ENCODE peak calls at places on chromosomes 11 and 22, in six cellular contexts. D, N, I, X, T and U are unnamed samples.

GRCh38 chr11:33182246-33182878 is 21.1 kb upstream of the CSTF3 start:
- DNase-seq in D (no peak), N (peak), I (no peak), X (no peak), T (no peak), U (no peak)

GRCh38 chr22:27517361-27517760 is 284.2 kb downstream of the MN1 start:
- DNase-seq in D (no peak), N (no peak), I (no peak), X (no peak), T (no peak), U (no peak)

GRCh38 chr11:69954756-69955155 is 123.4 kb upstream of the ANO1 start:
- DNase-seq in D (no peak), N (no peak), I (no peak), X (no peak), T (no peak), U (no peak)

GRCh38 chr11:129192150-129192549 is at the start of gene ARHGAP32:
- DNase-seq in D (no peak), N (peak), I (no peak), X (no peak), T (no peak), U (no peak)

GRCh38 chr22:39169797-39170466 is 17.5 kb upstream of the CBX7 start:
- DNase-seq in D (no peak), N (no peak), I (no peak), X (no peak), T (no peak), U (no peak)

GRCh38 chr11:130300567-130300966 is 14.2 kb downstream of the ZBTB44 start:
- DNase-seq in D (no peak), N (no peak), I (no peak), X (no peak), T (no peak), U (no peak)

GRCh38 chr11:57124912-57125311 is 56.8 kb upstream of the LRRC55 start:
- DNase-seq in D (no peak), N (no peak), I (no peak), X (no peak), T (peak), U (no peak)

GRCh38 chr11:126166413-126166812 is 45.0 kb downstream of the RPUSD4 start:
- DNase-seq in D (no peak), N (no peak), I (no peak), X (peak), T (no peak), U (no peak)

GRCh38 chr11:96014234-96014633 is 90.3 kb upstream of the MTMR2 start:
- DNase-seq in D (no peak), N (no peak), I (peak), X (no peak), T (peak), U (no peak)

GRCh38 chr11:121841487-121842167 is 274.4 kb downstream of the BLID start:
- DNase-seq in D (peak), N (no peak), I (no peak), X (no peak), T (peak), U (peak)

GRCh38 chr11:43358670-43359431 is at the start of gene TTC17:
- DNase-seq in D (peak), N (peak), I (peak), X (peak), T (peak), U (peak)